ENCODE peak calls at places on chromosomes 5 and 9, in seven cellular contexts. One of them, this sample, is unnamed.
A peak's percentile ranks its signal among the peaks of the same experiment; 100 is the strongest.

GRCh38 chr5:82335807-82336206 is 57.7 kb upstream of the RPS23 start:
- DNase-seq in GM23248: peak; percentile 66
- DNase-seq in neural progenitor cell: no peak
- DNase-seq in fibroblast of lung: no peak
- DNase-seq in keratinocyte: no peak
- DNase-seq in GM23338: no peak
- DNase-seq in PC-9: no peak
- DNase-seq in this sample: no peak

GRCh38 chr5:57117601-57118000 is 56.3 kb upstream of the GPBP1 start:
- DNase-seq in GM23248: no peak
- DNase-seq in neural progenitor cell: no peak
- DNase-seq in fibroblast of lung: no peak
- DNase-seq in keratinocyte: no peak
- DNase-seq in GM23338: no peak
- DNase-seq in PC-9: peak; percentile 3
- DNase-seq in this sample: no peak

GRCh38 chr9:93235278-93235960 is 51.5 kb downstream of the WNK2 start:
- DNase-seq in GM23248: no peak
- DNase-seq in neural progenitor cell: no peak
- DNase-seq in fibroblast of lung: no peak
- DNase-seq in keratinocyte: no peak
- DNase-seq in GM23338: no peak
- DNase-seq in PC-9: no peak
- DNase-seq in this sample: no peak

GRCh38 chr9:638152-638551 is 203.3 kb upstream of the DMRT1 start:
- DNase-seq in GM23248: no peak
- DNase-seq in neural progenitor cell: no peak
- DNase-seq in fibroblast of lung: no peak
- DNase-seq in keratinocyte: no peak
- DNase-seq in GM23338: no peak
- DNase-seq in PC-9: no peak
- DNase-seq in this sample: no peak

GRCh38 chr5:155530046-155530445 is 516.5 kb downstream of the KIF4B start:
- DNase-seq in GM23248: no peak
- DNase-seq in neural progenitor cell: no peak
- DNase-seq in fibroblast of lung: peak; percentile 29
- DNase-seq in keratinocyte: peak; percentile 48
- DNase-seq in GM23338: no peak
- DNase-seq in PC-9: no peak
- DNase-seq in this sample: no peak

GRCh38 chr5:137563646-137564474 is 64.7 kb upstream of the SPOCK1 start:
- DNase-seq in GM23248: peak; percentile 93
- DNase-seq in neural progenitor cell: no peak
- DNase-seq in fibroblast of lung: peak; percentile 74
- DNase-seq in keratinocyte: no peak
- DNase-seq in GM23338: no peak
- DNase-seq in PC-9: no peak
- DNase-seq in this sample: peak; percentile 95

GRCh38 chr5:159444441-159445082 is 114.3 kb upstream of the IL12B start:
- DNase-seq in GM23248: peak; percentile 66
- DNase-seq in neural progenitor cell: peak; percentile 57
- DNase-seq in fibroblast of lung: peak; percentile 72
- DNase-seq in keratinocyte: no peak
- DNase-seq in GM23338: peak; percentile 66
- DNase-seq in PC-9: peak; percentile 38
- DNase-seq in this sample: peak; percentile 12

GRCh38 chr5:50595199-50595598 is 71.2 kb upstream of the PARP8 start:
- DNase-seq in GM23248: peak; percentile 88
- DNase-seq in neural progenitor cell: no peak
- DNase-seq in fibroblast of lung: peak; percentile 91
- DNase-seq in keratinocyte: peak; percentile 33
- DNase-seq in GM23338: no peak
- DNase-seq in PC-9: peak; percentile 12
- DNase-seq in this sample: no peak

GRCh38 chr5:141490271-141490670 is 1.4 kb downstream of the PCDHGC5 start:
- DNase-seq in GM23248: no peak
- DNase-seq in neural progenitor cell: no peak
- DNase-seq in fibroblast of lung: no peak
- DNase-seq in keratinocyte: no peak
- DNase-seq in GM23338: no peak
- DNase-seq in PC-9: no peak
- DNase-seq in this sample: no peak

GRCh38 chr5:154892370-154892771 is 33.9 kb downstream of the CNOT8 start:
- DNase-seq in GM23248: no peak
- DNase-seq in neural progenitor cell: no peak
- DNase-seq in fibroblast of lung: no peak
- DNase-seq in keratinocyte: no peak
- DNase-seq in GM23338: no peak
- DNase-seq in PC-9: no peak
- DNase-seq in this sample: peak; percentile 13

GRCh38 chr9:97660847-97661246 is 27.2 kb downstream of the NCBP1 start:
- DNase-seq in GM23248: no peak
- DNase-seq in neural progenitor cell: no peak
- DNase-seq in fibroblast of lung: peak; percentile 78
- DNase-seq in keratinocyte: no peak
- DNase-seq in GM23338: no peak
- DNase-seq in PC-9: no peak
- DNase-seq in this sample: no peak

GRCh38 chr5:93620487-93621339 is 37.7 kb downstream of the NR2F1 start:
- DNase-seq in GM23248: peak; percentile 85
- DNase-seq in neural progenitor cell: peak; percentile 94
- DNase-seq in fibroblast of lung: peak; percentile 73
- DNase-seq in keratinocyte: no peak
- DNase-seq in GM23338: peak; percentile 88
- DNase-seq in PC-9: peak; percentile 58
- DNase-seq in this sample: peak; percentile 69

GRCh38 chr9:37921168-37921510 is 17.2 kb upstream of the SLC25A51 start:
- DNase-seq in GM23248: no peak
- DNase-seq in neural progenitor cell: no peak
- DNase-seq in fibroblast of lung: no peak
- DNase-seq in keratinocyte: no peak
- DNase-seq in GM23338: no peak
- DNase-seq in PC-9: no peak
- DNase-seq in this sample: no peak

GRCh38 chr5:169652057-169652456 is 15.0 kb downstream of the DOCK2 start:
- DNase-seq in GM23248: no peak
- DNase-seq in neural progenitor cell: no peak
- DNase-seq in fibroblast of lung: no peak
- DNase-seq in keratinocyte: no peak
- DNase-seq in GM23338: no peak
- DNase-seq in PC-9: no peak
- DNase-seq in this sample: no peak

GRCh38 chr9:101434990-101435389 is 584 bp downstream of the ALDOB start:
- DNase-seq in GM23248: no peak
- DNase-seq in neural progenitor cell: no peak
- DNase-seq in fibroblast of lung: no peak
- DNase-seq in keratinocyte: no peak
- DNase-seq in GM23338: no peak
- DNase-seq in PC-9: no peak
- DNase-seq in this sample: no peak

GRCh38 chr9:82882744-82883143 is 180.2 kb downstream of the RASEF start:
- DNase-seq in GM23248: no peak
- DNase-seq in neural progenitor cell: no peak
- DNase-seq in fibroblast of lung: no peak
- DNase-seq in keratinocyte: no peak
- DNase-seq in GM23338: peak; percentile 66
- DNase-seq in PC-9: no peak
- DNase-seq in this sample: peak; percentile 75

GRCh38 chr5:175501759-175502158 is 23.4 kb downstream of the SFXN1 start:
- DNase-seq in GM23248: no peak
- DNase-seq in neural progenitor cell: no peak
- DNase-seq in fibroblast of lung: no peak
- DNase-seq in keratinocyte: no peak
- DNase-seq in GM23338: peak; percentile 62
- DNase-seq in PC-9: no peak
- DNase-seq in this sample: no peak

GRCh38 chr5:32500206-32500605 is 55.7 kb upstream of the ZFR start:
- DNase-seq in GM23248: no peak
- DNase-seq in neural progenitor cell: no peak
- DNase-seq in fibroblast of lung: no peak
- DNase-seq in keratinocyte: no peak
- DNase-seq in GM23338: peak; percentile 85
- DNase-seq in PC-9: no peak
- DNase-seq in this sample: no peak

GRCh38 chr9:35529156-35529823 is 39.4 kb downstream of the RUSC2 start:
- DNase-seq in GM23248: peak; percentile 43
- DNase-seq in neural progenitor cell: no peak
- DNase-seq in fibroblast of lung: no peak
- DNase-seq in keratinocyte: no peak
- DNase-seq in GM23338: no peak
- DNase-seq in PC-9: no peak
- DNase-seq in this sample: no peak
- TF ChIP-seq EZH2 in GM23248: no peak
- TF ChIP-seq EZH2 in neural progenitor cell: no peak
- TF ChIP-seq EZH2 in fibroblast of lung: no peak
- TF ChIP-seq EZH2 in keratinocyte: no peak
- TF ChIP-seq EZH2 in GM23338: no peak
- TF ChIP-seq EZH2 in PC-9: no peak
- TF ChIP-seq EZH2 in this sample: no peak

DNA sequence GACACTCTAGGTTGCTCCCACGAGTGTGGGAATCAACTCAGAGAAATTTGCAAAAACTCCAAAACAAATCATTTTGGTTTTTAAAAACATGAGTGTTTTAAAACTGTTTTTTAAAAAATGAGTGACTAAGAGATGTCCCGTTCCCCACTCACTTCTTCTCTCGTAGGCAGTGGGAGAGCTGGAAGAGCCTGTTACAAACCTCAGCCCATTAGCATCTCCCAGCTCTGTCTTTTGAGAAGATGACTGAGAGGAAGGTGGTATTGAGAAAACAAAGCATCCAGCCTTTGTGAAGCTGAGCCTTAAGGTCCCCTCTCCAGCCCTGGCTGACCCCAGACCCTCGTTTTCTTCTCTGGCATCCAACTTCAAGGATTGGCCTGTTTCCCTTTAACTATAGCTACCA is 4.7 kb upstream of the ANKRD33B start:
- DNase-seq in GM23248: no peak
- DNase-seq in neural progenitor cell: no peak
- DNase-seq in fibroblast of lung: no peak
- DNase-seq in keratinocyte: no peak
- DNase-seq in GM23338: no peak
- DNase-seq in PC-9: no peak
- DNase-seq in this sample: no peak
- TF ChIP-seq EZH2 in GM23248: no peak
- TF ChIP-seq EZH2 in neural progenitor cell: no peak
- TF ChIP-seq EZH2 in fibroblast of lung: no peak
- TF ChIP-seq EZH2 in keratinocyte: no peak
- TF ChIP-seq EZH2 in GM23338: no peak
- TF ChIP-seq EZH2 in PC-9: no peak
- TF ChIP-seq EZH2 in this sample: no peak

DNA sequence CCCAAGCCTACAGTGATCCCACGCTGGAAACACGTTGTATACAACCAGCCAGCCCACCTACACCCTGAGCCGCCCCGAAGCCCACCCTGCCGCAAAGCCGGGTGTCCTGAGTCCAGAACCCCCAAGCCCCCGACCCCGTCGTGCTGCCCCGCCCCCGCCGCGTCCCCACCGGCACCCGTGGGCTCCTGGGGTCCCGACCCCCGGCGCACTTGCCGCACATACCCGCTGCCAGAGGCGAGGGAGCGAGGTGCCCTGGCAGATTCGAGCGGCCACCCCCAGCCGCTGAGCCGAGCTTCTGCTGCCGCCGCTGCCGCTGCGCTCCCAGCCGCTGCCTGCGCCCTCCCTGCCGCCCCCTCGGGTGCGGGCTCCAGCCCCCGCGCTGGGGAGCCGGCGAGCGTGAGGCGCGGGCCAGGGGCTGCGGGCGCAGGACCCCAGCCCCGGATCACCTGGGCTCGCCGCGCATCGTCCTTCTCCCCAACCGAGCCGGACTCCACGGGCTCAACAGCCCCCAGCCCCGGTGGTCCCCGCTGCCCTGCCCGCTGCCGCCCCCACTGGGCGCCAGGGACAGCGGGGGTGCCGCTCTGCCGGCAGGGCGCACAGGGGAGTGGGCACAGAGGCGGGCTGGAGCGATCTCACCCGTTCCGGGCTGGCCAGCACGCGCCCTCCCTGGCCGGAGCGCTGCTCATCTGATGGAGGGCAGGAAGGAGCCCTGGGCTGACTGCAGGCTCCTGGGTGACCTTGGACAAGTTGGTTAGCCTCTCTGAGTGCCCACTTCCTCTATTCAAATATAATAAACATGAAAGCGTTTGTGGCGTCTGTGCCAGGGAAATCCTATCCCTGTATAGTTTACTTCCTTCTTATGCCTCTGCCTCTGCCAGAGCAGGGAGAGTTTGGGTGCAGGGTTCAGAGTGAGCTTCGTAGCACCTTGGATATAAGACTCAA is at the start of gene HTR4:
- DNase-seq in GM23248: no peak
- DNase-seq in neural progenitor cell: peak; percentile 36
- DNase-seq in fibroblast of lung: no peak
- DNase-seq in keratinocyte: no peak
- DNase-seq in GM23338: peak; percentile 44
- DNase-seq in PC-9: no peak
- DNase-seq in this sample: no peak
- TF ChIP-seq EZH2 in GM23248: no peak
- TF ChIP-seq EZH2 in neural progenitor cell: peak; percentile 84
- TF ChIP-seq EZH2 in fibroblast of lung: no peak
- TF ChIP-seq EZH2 in keratinocyte: peak; percentile 80
- TF ChIP-seq EZH2 in GM23338: no peak
- TF ChIP-seq EZH2 in PC-9: no peak
- TF ChIP-seq EZH2 in this sample: peak; percentile 64

GRCh38 chr5:180720501-180720900 is 19.4 kb downstream of the OR2Y1 start:
- DNase-seq in GM23248: no peak
- DNase-seq in neural progenitor cell: no peak
- DNase-seq in fibroblast of lung: no peak
- DNase-seq in keratinocyte: no peak
- DNase-seq in GM23338: peak; percentile 28
- DNase-seq in PC-9: no peak
- DNase-seq in this sample: no peak

GRCh38 chr5:180723936-180724335 is 15.9 kb downstream of the OR2Y1 start:
- DNase-seq in GM23248: no peak
- DNase-seq in neural progenitor cell: no peak
- DNase-seq in fibroblast of lung: no peak
- DNase-seq in keratinocyte: no peak
- DNase-seq in GM23338: no peak
- DNase-seq in PC-9: no peak
- DNase-seq in this sample: no peak

GRCh38 chr5:180719781-180720180 is 20.1 kb downstream of the OR2Y1 start:
- DNase-seq in GM23248: no peak
- DNase-seq in neural progenitor cell: no peak
- DNase-seq in fibroblast of lung: no peak
- DNase-seq in keratinocyte: no peak
- DNase-seq in GM23338: no peak
- DNase-seq in PC-9: no peak
- DNase-seq in this sample: no peak

GRCh38 chr5:180718810-180719453 is 20.9 kb downstream of the OR2Y1 start:
- DNase-seq in GM23248: peak; percentile 54
- DNase-seq in neural progenitor cell: peak; percentile 65
- DNase-seq in fibroblast of lung: peak; percentile 42
- DNase-seq in keratinocyte: no peak
- DNase-seq in GM23338: peak; percentile 69
- DNase-seq in PC-9: peak; percentile 20
- DNase-seq in this sample: peak; percentile 46

GRCh38 chr5:180717989-180718388 is 21.9 kb downstream of the OR2Y1 start:
- DNase-seq in GM23248: no peak
- DNase-seq in neural progenitor cell: no peak
- DNase-seq in fibroblast of lung: no peak
- DNase-seq in keratinocyte: no peak
- DNase-seq in GM23338: no peak
- DNase-seq in PC-9: no peak
- DNase-seq in this sample: no peak
- TF ChIP-seq EZH2 in GM23248: no peak
- TF ChIP-seq EZH2 in neural progenitor cell: no peak
- TF ChIP-seq EZH2 in fibroblast of lung: no peak
- TF ChIP-seq EZH2 in keratinocyte: no peak
- TF ChIP-seq EZH2 in GM23338: no peak
- TF ChIP-seq EZH2 in PC-9: no peak
- TF ChIP-seq EZH2 in this sample: no peak

This sample was measured in endothelial cell of umbilical vein.